ENCODE peak calls at places on chromosomes 11 and 22, in nine cellular contexts. J is effector memory CD4-positive, alpha-beta T cell; Q is progenitor cell of endocrine pancreas; O is nephron progenitor cell; C is AG20443; N is RWPE1; U is cardiac septum; M is iris pigment epithelial cell; G is neural crest cell. S is an unnamed sample.
A peak's percentile ranks its signal among the peaks of the same experiment; 100 is the strongest.

GRCh38 chr11:133619973-133620372 is 87.7 kb upstream of the OPCML start:
- DNase-seq in J (no peak), Q (no peak), O (no peak), C (no peak), N (no peak), U (no peak), M (no peak), G (no peak), S (no peak)

GRCh38 chr11:74325649-74326645 is 14.5 kb upstream of the P4HA3 start:
- DNase-seq in J (no peak), Q (no peak), O (no peak), C (peak; percentile 90), N (no peak), U (peak; percentile 89), M (peak; percentile 78), G (no peak), S (no peak)

GRCh38 chr11:72828081-72828567 is 13.9 kb downstream of the ATG16L2 start:
- DNase-seq in J (no peak), Q (no peak), O (no peak), C (peak; percentile 62), N (no peak), U (no peak), M (peak; percentile 67), G (no peak), S (no peak)

GRCh38 chr11:10348650-10349280 is 43.9 kb downstream of the ADM start:
- DNase-seq in J (no peak), Q (no peak), O (no peak), C (peak; percentile 52), N (no peak), U (no peak), M (peak; percentile 87), G (no peak), S (no peak)

GRCh38 chr11:35340101-35340500 is 79.3 kb downstream of the SLC1A2 start:
- DNase-seq in J (no peak), Q (no peak), O (no peak), C (no peak), N (no peak), U (no peak), M (no peak), G (no peak), S (no peak)

GRCh38 chr11:46291441-46292143 is 14.1 kb downstream of the CREB3L1 start:
- DNase-seq in J (no peak), Q (no peak), O (no peak), C (peak; percentile 67), N (no peak), U (no peak), M (peak; percentile 83), G (no peak), S (no peak)

GRCh38 chr11:100769617-100770016 is 82.5 kb downstream of the ARHGAP42 start:
- DNase-seq in J (no peak), Q (no peak), O (no peak), C (no peak), N (no peak), U (no peak), M (no peak), G (no peak), S (no peak)

GRCh38 chr11:7612056-7612660 is 61.1 kb downstream of the CYB5R2 start:
- DNase-seq in J (no peak), Q (no peak), O (no peak), C (no peak), N (no peak), U (no peak), M (no peak), G (no peak), S (no peak)

GRCh38 chr22:17866127-17866526 is 91.9 kb upstream of the BID start:
- DNase-seq in J (no peak), Q (no peak), O (no peak), C (no peak), N (no peak), U (no peak), M (no peak), G (peak; percentile 66), S (no peak)

GRCh38 chr22:19607198-19608113 is 83.2 kb upstream of the CLDN5 start:
- DNase-seq in J (no peak), Q (no peak), O (no peak), C (no peak), N (peak; percentile 28), U (no peak), M (no peak), G (no peak), S (no peak)